ENCODE peak calls at places on chromosomes 4 and X, in five cellular contexts. B, Q, F, D and K are unnamed samples. For H3K4me1, the result is how much of the 10 kb centered on the place peaks cover.

GRCh38 chrX:318739-319578 is at the start of gene GTPBP6:
- DNase-seq in B (peak), Q (peak), F (peak), D (peak), K (peak)

GRCh38 chr4:149101649-149102048 is 659.4 kb upstream of the NR3C2 start:
- DNase-seq in B (no peak), Q (no peak), F (no peak), D (no peak), K (no peak)

GRCh38 chr4:146647615-146648383 is 9.1 kb downstream of the POU4F2 start:
- DNase-seq in B (no peak), Q (no peak), F (no peak), D (no peak), K (no peak)

GRCh38 chr4:69984030-69984443 is 11.7 kb upstream of the STATH start:
- DNase-seq in B (no peak), Q (no peak), F (no peak), D (no peak), K (no peak)

GRCh38 chrX:10393899-10394298 is 226.5 kb downstream of the MID1 start:
- DNase-seq in B (no peak), Q (no peak), F (no peak), D (no peak), K (no peak)

GRCh38 chrX:47501226-47502071 is 18.4 kb upstream of the ZNF41 start:
- DNase-seq in B (no peak), Q (no peak), F (no peak), D (peak), K (no peak)

GRCh38 chr4:121370729-121371325 is 10.0 kb downstream of the QRFPR start:
- DNase-seq in B (peak), Q (peak), F (no peak), D (peak), K (no peak)

GRCh38 chrX:148562846-148563245 is 62.4 kb downstream of the AFF2 start:
- DNase-seq in B (no peak), Q (no peak), F (no peak), D (no peak), K (no peak)

GRCh38 chr4:145380123-145380522 is 101.5 kb upstream of the SMAD1 start:
- DNase-seq in B (no peak), Q (no peak), F (no peak), D (no peak), K (no peak)

GRCh38 chr4:48602763-48603162 is 112.7 kb downstream of the ZAR1 start:
- DNase-seq in B (no peak), Q (no peak), F (no peak), D (no peak), K (no peak)

GRCh38 chr4:105715692-105716278 is 7.2 kb downstream of the GSTCD start:
- DNase-seq in B (no peak), Q (no peak), F (no peak), D (peak), K (no peak)

GRCh38 chr4:41006141-41006540 is 208.2 kb downstream of the APBB2 start:
- DNase-seq in B (no peak), Q (no peak), F (no peak), D (peak), K (no peak)

GRCh38 chr4:6992728-6993655 is 50.2 kb upstream of the TADA2B start:
- DNase-seq in B (no peak), Q (no peak), F (no peak), D (peak), K (no peak)

GRCh38 chrX:147476008-147476407 is 435.7 kb upstream of the FMR1 start:
- DNase-seq in B (no peak), Q (no peak), F (no peak), D (no peak), K (no peak)

GRCh38 chr4:137852326-137852725 is 320.0 kb upstream of the PCDH18 start:
- DNase-seq in B (no peak), Q (no peak), F (no peak), D (no peak), K (no peak)

GRCh38 chr4:107710493-107711459 is 9.3 kb downstream of the PAPSS1 start:
- DNase-seq in B (no peak), Q (no peak), F (no peak), D (no peak), K (no peak)

GRCh38 chr4:185774815-185775684 is 36.9 kb downstream of the SORBS2 start:
- DNase-seq in B (peak), Q (no peak), F (no peak), D (peak), K (peak)

GRCh38 chr4:136867465-136867864 is 664.8 kb downstream of the PCDH18 start:
- DNase-seq in B (no peak), Q (no peak), F (no peak), D (no peak), K (no peak)

GRCh38 chr4:107618656-107619055 is 101.4 kb downstream of the PAPSS1 start:
- DNase-seq in B (no peak), Q (no peak), F (no peak), D (no peak), K (no peak)

GRCh38 chr4:27360651-27361347 is 500.2 kb downstream of the STIM2 start:
- DNase-seq in B (peak), Q (peak), F (no peak), D (peak), K (no peak)

GRCh38 chr4:145423017-145423708 is 58.5 kb upstream of the SMAD1 start:
- DNase-seq in B (no peak), Q (no peak), F (no peak), D (no peak), K (no peak)

GRCh38 chr4:102683846-102684581 is 76.8 kb downstream of the MANBA start:
- DNase-seq in B (no peak), Q (no peak), F (no peak), D (peak), K (no peak)

GRCh38 chr4:7364979-7365378 is 69.8 kb downstream of the PSAPL1 start:
- DNase-seq in B (peak), Q (no peak), F (peak), D (no peak), K (no peak)

GRCh38 chr4:142418697-142419096 is 427.4 kb downstream of the INPP4B start:
- DNase-seq in B (no peak), Q (no peak), F (no peak), D (no peak), K (no peak)

GRCh38 chr4:142414336-142414945 is 431.7 kb downstream of the INPP4B start:
- DNase-seq in B (no peak), Q (no peak), F (no peak), D (no peak), K (no peak)

GRCh38 chr4:142416711-142417275 is 429.3 kb downstream of the INPP4B start:
- DNase-seq in B (no peak), Q (no peak), F (no peak), D (peak), K (no peak)

GRCh38 chr4:142413516-142413915 is 432.6 kb downstream of the INPP4B start:
- DNase-seq in B (no peak), Q (no peak), F (no peak), D (no peak), K (no peak)

GRCh38 chr4:142416121-142416520 is 430.0 kb downstream of the INPP4B start:
- DNase-seq in B (no peak), Q (no peak), F (no peak), D (no peak), K (no peak)
- H3K27ac ChIP-seq in B (no peak), Q (no peak), F (peak), D (no peak), K (no peak)

GRCh38 chrX:136209751-136210150 is 41.4 kb downstream of the MAP7D3 start:
- DNase-seq in B (no peak), Q (no peak), F (no peak), D (no peak), K (no peak)

GRCh38 chrX:136209016-136209738 is 42.0 kb downstream of the MAP7D3 start:
- DNase-seq in B (peak), Q (no peak), F (no peak), D (peak), K (no peak)

GRCh38 chrX:136210806-136211205 is 40.4 kb downstream of the MAP7D3 start:
- DNase-seq in B (no peak), Q (no peak), F (no peak), D (no peak), K (no peak)

GRCh38 chrX:136211766-136212556 is 39.2 kb downstream of the MAP7D3 start:
- DNase-seq in B (no peak), Q (no peak), F (no peak), D (no peak), K (no peak)

GRCh38 chrX:136210243-136210642 is 41.0 kb downstream of the MAP7D3 start:
- DNase-seq in B (no peak), Q (no peak), F (no peak), D (no peak), K (no peak)
- H3K4me1 ChIP-seq in B (under half), Q (under half), F (under half), D (under half), K (under half)

DNA sequence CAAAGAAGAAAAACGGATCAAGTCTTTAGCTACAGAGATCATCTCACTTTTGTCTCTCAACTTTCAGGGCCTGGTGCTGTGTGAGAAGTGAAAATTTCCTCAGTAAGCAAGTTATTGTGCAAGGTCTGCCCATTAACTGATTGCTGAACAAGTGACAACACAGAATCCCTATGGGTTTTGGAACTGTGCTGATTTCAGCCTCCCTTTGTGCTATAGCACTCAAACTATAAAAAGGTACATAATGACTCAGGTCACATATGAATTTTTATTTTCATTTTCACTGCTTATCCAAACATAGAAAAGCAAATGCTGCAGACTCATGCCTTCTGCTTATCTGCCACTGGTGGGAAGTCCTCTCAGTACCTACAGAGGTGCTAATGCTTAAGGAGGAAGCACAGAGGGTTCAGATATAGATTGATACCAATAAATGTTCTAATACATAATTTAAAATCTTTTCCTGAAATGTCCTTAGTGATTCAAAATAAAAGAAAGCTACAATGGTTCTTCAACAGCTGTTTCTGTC is 576.2 kb upstream of the CT83 start:
- DNase-seq in B (no peak), Q (no peak), F (no peak), D (no peak), K (no peak)
- H3K27ac ChIP-seq in B (no peak), Q (no peak), F (no peak), D (no peak), K (no peak)

DNA sequence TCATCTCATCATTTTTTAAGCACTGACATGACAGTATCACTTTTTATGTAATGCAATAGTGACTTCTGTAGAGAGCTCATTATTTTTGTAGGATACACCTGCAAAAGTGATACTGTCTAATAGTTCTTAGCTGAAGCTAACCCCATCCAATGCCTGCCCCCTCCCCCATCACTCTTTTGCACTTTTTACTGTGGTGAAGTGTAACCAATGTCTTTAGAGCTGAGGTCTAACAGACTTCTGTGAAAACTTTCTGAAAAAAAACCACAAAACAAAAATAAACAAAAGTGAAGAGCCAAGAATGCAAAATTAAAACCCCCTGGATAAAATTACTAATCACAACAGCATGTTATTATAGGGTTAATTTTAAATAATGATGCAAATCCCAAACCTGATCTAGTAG is 301.1 kb downstream of the ANK2 start:
- DNase-seq in B (no peak), Q (no peak), F (no peak), D (no peak), K (no peak)
- H3K4me1 ChIP-seq in B (under half), Q (under half), F (under half), D (under half), K (under half)

DNA sequence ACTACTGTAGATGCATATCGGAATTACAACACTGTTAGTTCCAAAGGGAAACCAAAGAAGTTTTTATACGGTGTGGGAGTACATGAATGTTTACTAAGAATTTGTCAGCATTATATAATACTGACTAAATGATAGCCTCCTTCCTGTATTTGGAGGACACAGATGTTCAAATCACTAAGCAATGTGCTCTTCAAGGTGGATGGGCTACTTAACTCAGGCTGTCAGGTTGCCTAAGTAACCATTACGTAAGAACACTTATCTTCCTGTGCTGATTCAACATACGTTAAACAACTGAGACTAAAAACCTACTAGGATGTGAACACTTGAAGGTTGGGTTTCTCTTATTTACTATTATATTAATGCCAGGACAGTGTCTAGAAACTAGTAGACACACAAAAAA is 81.9 kb upstream of the HPGD start:
- DNase-seq in B (no peak), Q (no peak), F (no peak), D (peak), K (no peak)
- H3K27ac ChIP-seq in B (no peak), Q (no peak), F (peak), D (no peak), K (no peak)

GRCh38 chrX:153927686-153927935 is 1.5 kb upstream of the ARHGAP4 start:
- DNase-seq in B (no peak), Q (no peak), F (no peak), D (no peak), K (no peak)
- H3K4me1 ChIP-seq in B (half or more), Q (under half), F (under half), D (under half), K (under half)

GRCh38 chr4:150212927-150213326 is 134.7 kb downstream of the DCLK2 start:
- DNase-seq in B (no peak), Q (no peak), F (no peak), D (no peak), K (no peak)
- H3K27ac ChIP-seq in B (no peak), Q (no peak), F (no peak), D (no peak), K (no peak)

GRCh38 chrX:12999422-12999821 is 24.5 kb downstream of the TMSB4X start:
- DNase-seq in B (no peak), Q (no peak), F (no peak), D (no peak), K (no peak)
- H3K4me1 ChIP-seq in B (under half), Q (under half), F (under half), D (under half), K (under half)